ENCODE peak calls at places on chromosomes 11 and 22, in nine cellular contexts. One of them, this sample, is unnamed.

GRCh38 chr11:63966444-63966843 is 8.0 kb upstream of the COX8A start:
- DNase-seq in GM04504: no peak
- DNase-seq in bronchial epithelial cell: no peak
- DNase-seq in stimulated activated CD8-positive, alpha-beta memory T cell treated with anti-CD3 and anti-CD28 coated beads, Interleukin-2, amount 100 ng/mL, for 48 hours: no peak
- DNase-seq in AG10803: no peak
- DNase-seq in activated naive CD4-positive, alpha-beta T cell: no peak
- DNase-seq in effector CD8-positive, alpha-beta T cell: no peak
- DNase-seq in EH: no peak
- DNase-seq in hypothalamus: no peak
- DNase-seq in this sample: no peak

GRCh38 chr11:57584341-57584740 is 13.1 kb upstream of the SERPING1 start:
- DNase-seq in EH: no peak
- DNase-seq in effector CD8-positive, alpha-beta T cell: no peak
- DNase-seq in AG10803: no peak
- DNase-seq in activated naive CD4-positive, alpha-beta T cell: no peak
- DNase-seq in hypothalamus: no peak
- DNase-seq in GM04504: no peak
- DNase-seq in bronchial epithelial cell: no peak
- DNase-seq in stimulated activated CD8-positive, alpha-beta memory T cell treated with anti-CD3 and anti-CD28 coated beads, Interleukin-2, amount 100 ng/mL, for 48 hours: no peak
- DNase-seq in this sample: no peak

GRCh38 chr22:30435674-30436126 is 10.1 kb downstream of the MTFP1 start:
- DNase-seq in EH: no peak
- DNase-seq in effector CD8-positive, alpha-beta T cell: peak; percentile 78
- DNase-seq in bronchial epithelial cell: no peak
- DNase-seq in hypothalamus: no peak
- DNase-seq in AG10803: no peak
- DNase-seq in GM04504: no peak
- DNase-seq in activated naive CD4-positive, alpha-beta T cell: peak; percentile 77
- DNase-seq in stimulated activated CD8-positive, alpha-beta memory T cell treated with anti-CD3 and anti-CD28 coated beads, Interleukin-2, amount 100 ng/mL, for 48 hours: peak; percentile 46
- DNase-seq in this sample: no peak

GRCh38 chr11:2175659-2176058 is 4.0 kb upstream of the TH start:
- DNase-seq in AG10803: peak; percentile 78
- DNase-seq in activated naive CD4-positive, alpha-beta T cell: no peak
- DNase-seq in bronchial epithelial cell: peak; percentile 74
- DNase-seq in GM04504: no peak
- DNase-seq in hypothalamus: no peak
- DNase-seq in EH: peak; percentile 86
- DNase-seq in effector CD8-positive, alpha-beta T cell: no peak
- DNase-seq in stimulated activated CD8-positive, alpha-beta memory T cell treated with anti-CD3 and anti-CD28 coated beads, Interleukin-2, amount 100 ng/mL, for 48 hours: no peak
- DNase-seq in this sample: no peak

GRCh38 chr11:132888226-132888625 is 644.1 kb downstream of the OPCML start:
- DNase-seq in EH: peak; percentile 86
- DNase-seq in effector CD8-positive, alpha-beta T cell: no peak
- DNase-seq in GM04504: peak; percentile 39
- DNase-seq in hypothalamus: no peak
- DNase-seq in stimulated activated CD8-positive, alpha-beta memory T cell treated with anti-CD3 and anti-CD28 coated beads, Interleukin-2, amount 100 ng/mL, for 48 hours: no peak
- DNase-seq in bronchial epithelial cell: no peak
- DNase-seq in activated naive CD4-positive, alpha-beta T cell: no peak
- DNase-seq in AG10803: peak; percentile 51
- DNase-seq in this sample: no peak

GRCh38 chr22:49811014-49811791 is 16.5 kb downstream of the BRD1 start:
- DNase-seq in bronchial epithelial cell: no peak
- DNase-seq in hypothalamus: no peak
- DNase-seq in GM04504: no peak
- DNase-seq in stimulated activated CD8-positive, alpha-beta memory T cell treated with anti-CD3 and anti-CD28 coated beads, Interleukin-2, amount 100 ng/mL, for 48 hours: no peak
- DNase-seq in EH: no peak
- DNase-seq in activated naive CD4-positive, alpha-beta T cell: no peak
- DNase-seq in AG10803: no peak
- DNase-seq in effector CD8-positive, alpha-beta T cell: no peak
- DNase-seq in this sample: no peak

GRCh38 chr11:12546660-12547059 is 127.6 kb upstream of the TEAD1 start:
- DNase-seq in effector CD8-positive, alpha-beta T cell: no peak
- DNase-seq in AG10803: no peak
- DNase-seq in EH: no peak
- DNase-seq in activated naive CD4-positive, alpha-beta T cell: no peak
- DNase-seq in GM04504: no peak
- DNase-seq in stimulated activated CD8-positive, alpha-beta memory T cell treated with anti-CD3 and anti-CD28 coated beads, Interleukin-2, amount 100 ng/mL, for 48 hours: no peak
- DNase-seq in hypothalamus: no peak
- DNase-seq in bronchial epithelial cell: no peak
- DNase-seq in this sample: no peak

GRCh38 chr11:39541945-39542351 is 1917.5 kb downstream of the LRRC4C start:
- DNase-seq in stimulated activated CD8-positive, alpha-beta memory T cell treated with anti-CD3 and anti-CD28 coated beads, Interleukin-2, amount 100 ng/mL, for 48 hours: no peak
- DNase-seq in hypothalamus: no peak
- DNase-seq in activated naive CD4-positive, alpha-beta T cell: no peak
- DNase-seq in EH: no peak
- DNase-seq in bronchial epithelial cell: peak; percentile 14
- DNase-seq in effector CD8-positive, alpha-beta T cell: no peak
- DNase-seq in GM04504: no peak
- DNase-seq in AG10803: no peak
- DNase-seq in this sample: no peak

GRCh38 chr22:44218071-44218470 is 37.3 kb downstream of the PARVG start:
- DNase-seq in stimulated activated CD8-positive, alpha-beta memory T cell treated with anti-CD3 and anti-CD28 coated beads, Interleukin-2, amount 100 ng/mL, for 48 hours: no peak
- DNase-seq in effector CD8-positive, alpha-beta T cell: no peak
- DNase-seq in bronchial epithelial cell: no peak
- DNase-seq in AG10803: no peak
- DNase-seq in activated naive CD4-positive, alpha-beta T cell: no peak
- DNase-seq in EH: no peak
- DNase-seq in hypothalamus: no peak
- DNase-seq in GM04504: no peak
- DNase-seq in this sample: no peak

GRCh38 chr11:9664276-9665171 is 647 bp downstream of the SWAP70 start:
- DNase-seq in hypothalamus: no peak
- DNase-seq in stimulated activated CD8-positive, alpha-beta memory T cell treated with anti-CD3 and anti-CD28 coated beads, Interleukin-2, amount 100 ng/mL, for 48 hours: no peak
- DNase-seq in EH: peak; percentile 61
- DNase-seq in GM04504: peak; percentile 19
- DNase-seq in AG10803: peak; percentile 62
- DNase-seq in effector CD8-positive, alpha-beta T cell: no peak
- DNase-seq in activated naive CD4-positive, alpha-beta T cell: peak; percentile 12
- DNase-seq in bronchial epithelial cell: peak; percentile 21
- DNase-seq in this sample: no peak

GRCh38 chr11:10942621-10943020 is 84.8 kb upstream of the ZBED5 start:
- DNase-seq in EH: peak; percentile 25
- DNase-seq in hypothalamus: no peak
- DNase-seq in GM04504: no peak
- DNase-seq in activated naive CD4-positive, alpha-beta T cell: no peak
- DNase-seq in stimulated activated CD8-positive, alpha-beta memory T cell treated with anti-CD3 and anti-CD28 coated beads, Interleukin-2, amount 100 ng/mL, for 48 hours: no peak
- DNase-seq in bronchial epithelial cell: peak; percentile 61
- DNase-seq in AG10803: no peak
- DNase-seq in effector CD8-positive, alpha-beta T cell: no peak
- DNase-seq in this sample: no peak

GRCh38 chr11:96306933-96307747 is 35.9 kb downstream of the MAML2 start:
- DNase-seq in hypothalamus: no peak
- DNase-seq in GM04504: peak; percentile 98
- DNase-seq in stimulated activated CD8-positive, alpha-beta memory T cell treated with anti-CD3 and anti-CD28 coated beads, Interleukin-2, amount 100 ng/mL, for 48 hours: no peak
- DNase-seq in AG10803: peak; percentile 98
- DNase-seq in effector CD8-positive, alpha-beta T cell: no peak
- DNase-seq in bronchial epithelial cell: peak; percentile 99
- DNase-seq in EH: peak; percentile 99
- DNase-seq in activated naive CD4-positive, alpha-beta T cell: no peak
- DNase-seq in this sample: peak; percentile 93

GRCh38 chr22:39098576-39098975 is 1.5 kb downstream of the APOBEC3H start:
- DNase-seq in effector CD8-positive, alpha-beta T cell: no peak
- DNase-seq in stimulated activated CD8-positive, alpha-beta memory T cell treated with anti-CD3 and anti-CD28 coated beads, Interleukin-2, amount 100 ng/mL, for 48 hours: no peak
- DNase-seq in bronchial epithelial cell: no peak
- DNase-seq in AG10803: no peak
- DNase-seq in EH: no peak
- DNase-seq in activated naive CD4-positive, alpha-beta T cell: no peak
- DNase-seq in hypothalamus: no peak
- DNase-seq in GM04504: no peak
- DNase-seq in this sample: no peak

GRCh38 chr22:27260087-27260730 is 541.3 kb downstream of the MN1 start:
- DNase-seq in stimulated activated CD8-positive, alpha-beta memory T cell treated with anti-CD3 and anti-CD28 coated beads, Interleukin-2, amount 100 ng/mL, for 48 hours: no peak
- DNase-seq in AG10803: no peak
- DNase-seq in hypothalamus: no peak
- DNase-seq in effector CD8-positive, alpha-beta T cell: no peak
- DNase-seq in GM04504: no peak
- DNase-seq in bronchial epithelial cell: no peak
- DNase-seq in activated naive CD4-positive, alpha-beta T cell: no peak
- DNase-seq in EH: no peak
- DNase-seq in this sample: no peak